ENCODE peak calls at places on chromosomes 5 and 9, in nine cellular contexts. H is transverse colon, U is A549, B is stomach, W is tibial nerve, S is HepG2, L is ovary, K is SK-N-SH, R is K562. O is an unnamed sample. For H3K4me1, the result is how much of the 10 kb centered on the place peaks cover.

GRCh38 chr9:134369416-134370212 is 43.4 kb downstream of the RXRA start:
- DNase-seq in W (no peak), B (no peak), K (no peak), S (peak), R (peak), U (no peak), H (no peak), L (no peak), O (no peak)

GRCh38 chr5:172502410-172502809 is 48.1 kb upstream of the SH3PXD2B start:
- DNase-seq in U (no peak), R (no peak), L (no peak), H (no peak), K (no peak), B (no peak), S (no peak), W (no peak), O (peak)

GRCh38 chr9:98256632-98257218 is 1.3 kb upstream of the TBC1D2 start:
- DNase-seq in B (no peak), H (no peak), W (no peak), L (no peak), S (no peak), U (no peak), R (peak), K (peak), O (no peak)

GRCh38 chr5:17694922-17695321 is 60.7 kb downstream of the TAF11L14 start:
- DNase-seq in R (no peak), L (no peak), K (no peak), H (no peak), B (no peak), U (no peak), W (no peak), S (no peak), O (no peak)

GRCh38 chr9:11893331-11893730 is 799.9 kb upstream of the TYRP1 start:
- DNase-seq in U (no peak), B (no peak), S (no peak), W (no peak), R (no peak), H (no peak), K (no peak), L (no peak), O (no peak)

GRCh38 chr5:113505181-113505580 is 8.3 kb upstream of the YTHDC2 start:
- DNase-seq in B (no peak), S (peak), H (no peak), U (no peak), R (no peak), W (no peak), L (no peak), K (no peak), O (no peak)

GRCh38 chr5:55997742-55998351 is 3.1 kb upstream of the IL6ST start:
- DNase-seq in K (no peak), U (no peak), S (no peak), R (peak), H (no peak), W (no peak), B (no peak), L (no peak), O (no peak)

GRCh38 chr5:96868603-96869371 is 7.5 kb upstream of the ERAP2 start:
- DNase-seq in W (no peak), U (peak), H (no peak), B (no peak), S (peak), R (peak), K (peak), L (no peak), O (no peak)

GRCh38 chr5:126780165-126780827 is 3.4 kb downstream of the LMNB1 start:
- DNase-seq in U (peak), L (peak), W (no peak), H (peak), R (peak), S (peak), B (peak), K (peak), O (no peak)

GRCh38 chr5:141477815-141478214 is 2.0 kb downstream of the PCDHGC3 start:
- DNase-seq in R (no peak), S (no peak), K (peak), H (no peak), W (no peak), L (no peak), U (no peak), B (no peak), O (no peak)

GRCh38 chr5:135255461-135256178 is 143.4 kb downstream of the MACROH2A1 start:
- DNase-seq in L (no peak), S (peak), R (peak), H (no peak), U (no peak), K (no peak), W (no peak), B (no peak), O (no peak)

GRCh38 chr5:178126556-178126955 is 4.3 kb upstream of the RMND5B start:
- DNase-seq in R (peak), K (no peak), B (no peak), L (no peak), U (no peak), H (no peak), S (no peak), W (no peak), O (no peak)

GRCh38 chr5:85896499-85896898 is 721.2 kb upstream of the COX7C start:
- DNase-seq in L (no peak), U (no peak), W (no peak), K (no peak), B (no peak), H (no peak), S (no peak), R (no peak), O (no peak)

GRCh38 chr5:78562719-78563330 is 85.7 kb downstream of the LHFPL2 start:
- DNase-seq in R (no peak), S (no peak), K (no peak), U (no peak), L (no peak), B (no peak), H (no peak), W (no peak), O (no peak)

GRCh38 chr5:63916786-63917185 is 45.5 kb downstream of the HTR1A start:
- DNase-seq in L (no peak), R (no peak), B (no peak), U (no peak), K (no peak), W (no peak), S (no peak), H (no peak), O (no peak)

GRCh38 chr5:129367883-129368282 is 92.2 kb upstream of the ADAMTS19 start:
- DNase-seq in B (no peak), L (no peak), H (no peak), U (no peak), R (no peak), K (no peak), S (no peak), W (no peak), O (no peak)

GRCh38 chr9:89943309-89943708 is 338.5 kb downstream of the GADD45G start:
- DNase-seq in B (no peak), H (no peak), K (no peak), S (no peak), L (no peak), R (no peak), U (no peak), W (no peak), O (no peak)

GRCh38 chr9:652896-653295 is 188.6 kb upstream of the DMRT1 start:
- DNase-seq in U (no peak), L (no peak), B (no peak), S (no peak), R (no peak), K (no peak), H (peak), W (peak), O (no peak)

GRCh38 chr9:100222674-100223073 is 123.6 kb downstream of the INVS start:
- DNase-seq in K (peak), H (no peak), B (no peak), W (no peak), L (no peak), S (no peak), R (peak), U (peak), O (no peak)

GRCh38 chr5:178058321-178059012 is 54.9 kb upstream of the N4BP3 start:
- DNase-seq in B (no peak), L (no peak), S (no peak), R (no peak), W (no peak), K (no peak), H (no peak), U (no peak), O (no peak)

GRCh38 chr9:135413461-135413860 is 66.1 kb upstream of the PPP1R26 start:
- DNase-seq in U (no peak), S (no peak), H (no peak), L (no peak), B (no peak), W (no peak), R (no peak), K (no peak), O (peak)

GRCh38 chr5:78912796-78913195 is 72.3 kb downstream of the ARSB start:
- DNase-seq in H (no peak), B (no peak), W (no peak), R (no peak), K (no peak), S (no peak), L (no peak), U (no peak), O (no peak)

GRCh38 chr9:92467511-92467910 is 14.8 kb downstream of the ASPN start:
- DNase-seq in R (no peak), K (no peak), S (no peak), B (no peak), U (no peak), W (no peak), H (no peak), L (no peak), O (no peak)

GRCh38 chr5:96751203-96752169 is 56.3 kb downstream of the ERAP1 start:
- DNase-seq in R (no peak), U (no peak), B (no peak), S (no peak), W (no peak), L (no peak), H (no peak), K (no peak), O (no peak)

GRCh38 chr5:177111720-177112394 is 21.7 kb upstream of the NSD1 start:
- DNase-seq in K (peak), S (peak), L (peak), H (peak), W (peak), R (peak), U (peak), B (peak), O (no peak)

GRCh38 chr5:104412649-104413240 is 850.2 kb upstream of the NUDT12 start:
- DNase-seq in S (peak), B (no peak), K (no peak), H (no peak), U (peak), R (no peak), L (no peak), W (no peak), O (no peak)

GRCh38 chr9:126956929-126957686 is 42.5 kb downstream of the RALGPS1 start:
- DNase-seq in L (no peak), S (no peak), H (no peak), R (peak), B (no peak), W (no peak), K (no peak), U (peak), O (no peak)

GRCh38 chr5:8730194-8730593 is 815.7 kb downstream of the SEMA5A start:
- DNase-seq in W (no peak), L (no peak), U (no peak), H (no peak), K (no peak), B (no peak), S (no peak), R (no peak), O (no peak)

GRCh38 chr9:105908069-105908468 is 213.7 kb downstream of the TMEM38B start:
- DNase-seq in L (no peak), S (no peak), B (no peak), K (no peak), W (no peak), H (no peak), R (no peak), U (no peak), O (no peak)

GRCh38 chr5:87411586-87412416 is 929 bp downstream of the CCNH start:
- DNase-seq in K (peak), L (peak), S (peak), H (peak), U (peak), B (peak), W (no peak), R (peak), O (no peak)

GRCh38 chr9:107358867-107359440 is 75.9 kb downstream of the RAD23B start:
- DNase-seq in U (no peak), W (no peak), H (no peak), S (no peak), K (no peak), L (no peak), R (no peak), B (no peak), O (no peak)

GRCh38 chr5:142215915-142216681 is 107.5 kb downstream of the NDFIP1 start:
- DNase-seq in U (peak), R (no peak), H (peak), L (peak), W (peak), K (no peak), S (peak), B (no peak), O (no peak)

GRCh38 chr9:134323741-134324358 is 2.4 kb upstream of the RXRA start:
- DNase-seq in R (peak), H (peak), S (peak), K (no peak), L (peak), U (no peak), B (peak), W (peak), O (peak)

GRCh38 chr9:87503970-87504369 is 6.3 kb downstream of the DAPK1 start:
- DNase-seq in S (peak), R (no peak), L (no peak), U (no peak), B (no peak), W (no peak), H (no peak), K (no peak), O (no peak)

GRCh38 chr9:87502446-87503232 is 5.0 kb downstream of the DAPK1 start:
- DNase-seq in S (no peak), W (no peak), U (no peak), R (no peak), B (peak), L (no peak), H (peak), K (no peak), O (no peak)

GRCh38 chr9:87505869-87506678 is 8.4 kb downstream of the DAPK1 start:
- DNase-seq in H (no peak), S (peak), L (no peak), R (no peak), U (no peak), W (no peak), B (no peak), K (no peak), O (no peak)

GRCh38 chr9:87501806-87502205 is 4.1 kb downstream of the DAPK1 start:
- DNase-seq in U (no peak), S (no peak), H (no peak), L (no peak), B (no peak), R (no peak), K (no peak), W (no peak), O (no peak)

DNA sequence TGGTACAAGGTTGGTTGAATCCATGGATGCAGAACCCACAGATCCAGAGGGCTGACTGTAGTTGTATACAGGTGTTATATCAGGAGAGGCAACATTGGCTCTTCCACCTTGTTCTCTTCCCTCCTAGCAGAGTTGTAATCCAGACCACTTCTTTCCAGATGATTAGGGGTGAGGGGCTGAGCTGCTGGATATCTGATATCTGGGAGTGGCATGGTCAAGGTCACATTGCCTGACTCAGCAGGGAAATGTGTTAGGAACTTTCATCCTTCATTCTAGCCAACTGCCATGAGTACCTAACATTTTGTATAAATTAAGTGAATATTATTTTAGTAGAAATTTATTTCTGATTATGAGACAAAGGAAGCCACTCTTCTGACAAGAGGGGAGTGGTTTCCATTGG is 7.3 kb downstream of the DAPK1 start:
- DNase-seq in L (no peak), R (no peak), H (no peak), K (no peak), U (no peak), B (no peak), S (peak), W (no peak), O (no peak)
- H3K4me1 ChIP-seq in L (under half), R (under half), H (under half), K (under half), U (half or more), B (half or more), S (half or more), W (under half), O (under half)

DNA sequence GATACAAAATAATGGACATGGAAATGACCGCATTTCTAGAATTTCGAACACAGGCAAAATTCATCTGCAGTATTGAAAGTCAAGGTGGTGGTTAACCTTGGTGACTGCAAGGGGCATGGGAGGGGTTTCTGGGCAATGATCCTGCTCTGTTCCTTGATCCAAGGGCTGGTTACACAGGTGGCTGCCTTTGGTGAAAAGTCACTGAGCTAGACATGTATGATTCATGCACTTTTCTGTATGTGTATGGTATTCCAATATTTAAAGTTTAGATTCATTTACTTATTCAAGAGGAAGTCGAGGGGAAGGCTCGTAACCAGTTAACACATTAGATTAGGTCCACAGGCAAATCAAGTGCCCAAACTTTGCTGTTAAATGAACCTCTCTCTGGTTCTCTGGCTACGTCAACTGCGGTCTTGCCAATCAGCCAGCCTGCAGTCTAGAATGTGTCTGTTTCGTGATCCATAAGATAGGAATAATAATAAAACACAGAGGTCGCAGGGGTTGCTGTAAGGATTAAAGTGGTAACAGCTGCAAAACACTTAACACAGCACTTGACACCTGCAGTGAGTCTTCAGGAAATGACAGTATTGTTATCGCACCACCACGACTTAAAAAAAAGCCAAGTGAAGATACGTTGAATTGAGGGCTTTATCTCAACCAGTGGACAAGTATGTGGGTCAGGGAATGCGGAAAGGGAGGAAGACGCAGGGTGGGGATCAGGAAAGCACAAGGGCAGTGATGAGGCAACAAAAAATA is 92.5 kb downstream of the TLE1 start:
- DNase-seq in B (no peak), U (no peak), W (no peak), H (no peak), L (no peak), R (no peak), K (no peak), S (no peak), O (no peak)
- H3K4me3 ChIP-seq in B (no peak), U (no peak), W (no peak), H (no peak), L (no peak), R (no peak), K (no peak), S (no peak), O (no peak)

DNA sequence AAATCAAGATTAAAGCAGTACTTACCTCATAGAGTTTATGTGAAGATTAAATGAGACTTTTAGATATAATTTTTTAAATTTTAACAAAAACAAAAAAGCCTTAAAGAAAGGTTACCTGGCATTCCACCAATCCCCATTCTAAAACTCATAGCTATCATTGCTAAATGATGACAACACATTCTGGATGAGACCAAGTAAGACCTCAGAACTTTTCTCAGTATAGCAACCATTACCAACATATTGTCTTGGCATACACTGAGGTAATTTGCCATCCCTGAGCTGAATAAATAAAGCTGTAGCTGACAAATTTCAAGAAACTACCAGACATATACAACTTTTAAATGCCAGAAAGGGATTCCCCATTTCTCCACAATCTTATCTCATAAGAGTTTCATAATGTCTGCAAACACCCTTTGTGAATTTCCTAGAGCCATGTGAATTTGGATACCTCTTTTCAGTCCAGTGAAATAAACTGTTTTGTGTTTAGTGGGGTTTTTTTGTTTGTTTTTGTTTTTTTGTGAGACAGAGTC is 29.5 kb downstream of the RANBP3L start:
- DNase-seq in K (no peak), W (no peak), U (no peak), H (no peak), R (no peak), S (no peak), B (no peak), L (no peak), O (no peak)
- TF ChIP-seq EP300 in K (no peak), W (no peak), U (no peak), H (no peak), R (no peak), S (no peak), B (no peak), L (no peak), O (no peak)

GRCh38 chr5:80139573-80139972 is 104.4 kb downstream of the THBS4 start:
- DNase-seq in K (no peak), U (no peak), S (no peak), B (no peak), H (no peak), L (no peak), W (no peak), R (no peak), O (no peak)

GRCh38 chr5:80140496-80140895 is 105.3 kb downstream of the THBS4 start:
- DNase-seq in L (no peak), S (no peak), K (no peak), H (no peak), B (no peak), R (no peak), W (no peak), U (no peak), O (no peak)

GRCh38 chr5:80134879-80135278 is 99.7 kb downstream of the THBS4 start:
- DNase-seq in W (no peak), B (no peak), U (no peak), R (no peak), K (no peak), L (no peak), H (no peak), S (no peak), O (no peak)

GRCh38 chr5:80141147-80141671 is 106.1 kb downstream of the THBS4 start:
- DNase-seq in W (peak), U (no peak), L (peak), H (peak), S (no peak), B (peak), K (peak), R (no peak), O (peak)

GRCh38 chr5:80136751-80137272 is 101.7 kb downstream of the THBS4 start:
- DNase-seq in L (no peak), W (no peak), H (no peak), R (no peak), K (no peak), U (no peak), B (no peak), S (no peak), O (no peak)
- H3K4me1 ChIP-seq in L (under half), W (under half), H (under half), R (under half), K (under half), U (under half), B (under half), S (under half), O (under half)

GRCh38 chr5:51517854-51518253 is 134.6 kb downstream of the ISL1 start:
- DNase-seq in B (no peak), U (no peak), K (no peak), L (no peak), W (no peak), H (no peak), R (no peak), S (no peak), O (no peak)

GRCh38 chr5:51521583-51521982 is 138.3 kb downstream of the ISL1 start:
- DNase-seq in K (no peak), L (no peak), R (no peak), H (no peak), B (no peak), S (no peak), U (no peak), W (no peak), O (no peak)

GRCh38 chr5:51518607-51519006 is 135.4 kb downstream of the ISL1 start:
- DNase-seq in U (no peak), R (no peak), B (no peak), W (no peak), L (no peak), H (no peak), K (no peak), S (no peak), O (no peak)
- H3K4me3 ChIP-seq in U (no peak), R (no peak), B (no peak), W (no peak), L (no peak), H (no peak), K (no peak), S (no peak), O (no peak)